ENCODE peak calls at places on chromosomes 2 and 18, in four cellular contexts. D, V, U and Z are unnamed samples.
A peak's percentile ranks its signal among the peaks of the same experiment; 100 is the strongest.

GRCh38 chr2:85990084-85990483 is 101.3 kb upstream of the ST3GAL5 start:
- DNase-seq in D (no peak), V (no peak), U (no peak), Z (no peak)

GRCh38 chr2:237723613-237724012 is 75.0 kb upstream of the RBM44 start:
- DNase-seq in D (no peak), V (no peak), U (no peak), Z (no peak)

GRCh38 chr18:63264871-63265270 is 54.7 kb downstream of the BCL2 start:
- DNase-seq in D (no peak), V (no peak), U (no peak), Z (no peak)

GRCh38 chr2:225994748-225995405 is 595.4 kb downstream of the NYAP2 start:
- DNase-seq in D (no peak), V (no peak), U (no peak), Z (no peak)

GRCh38 chr2:45013229-45014015 is 4.2 kb upstream of the SIX2 start:
- DNase-seq in D (no peak), V (no peak), U (no peak), Z (no peak)

GRCh38 chr2:10331702-10332401 is 29.1 kb downstream of the HPCAL1 start:
- DNase-seq in D (peak; percentile 52), V (no peak), U (no peak), Z (no peak)

GRCh38 chr2:153595939-153596338 is 117.4 kb upstream of the RPRM start:
- DNase-seq in D (no peak), V (no peak), U (no peak), Z (peak; percentile 2)

GRCh38 chr2:159475793-159476192 is 140.6 kb downstream of the BAZ2B start:
- DNase-seq in D (no peak), V (no peak), U (no peak), Z (no peak)

GRCh38 chr2:37317746-37318145 is 6.9 kb downstream of the PRKD3 start:
- DNase-seq in D (no peak), V (no peak), U (no peak), Z (no peak)

GRCh38 chr2:234496835-234497591 is at the start of gene ARL4C:
- DNase-seq in D (no peak), V (peak; percentile 50), U (peak; percentile 65), Z (no peak)